ENCODE peak calls at places on chromosomes 4 and X, in four cellular contexts. E is K562, L is H1, K is GM12878. R is an unnamed sample.

GRCh38 chr4:82833696-82834313 is 35.2 kb upstream of the SCD5 start:
- DNase-seq in L (no peak), K (no peak), E (no peak), R (peak)

GRCh38 chr4:148268835-148269234 is 173.4 kb downstream of the NR3C2 start:
- DNase-seq in E (no peak), L (no peak), K (no peak), R (no peak)

GRCh38 chr4:78592104-78592783 is 40.7 kb downstream of the ANXA3 start:
- DNase-seq in K (no peak), E (peak), L (no peak), R (no peak)

GRCh38 chr4:123452585-123452984 is 56.0 kb downstream of the SPRY1 start:
- DNase-seq in K (no peak), E (no peak), L (no peak), R (peak)

GRCh38 chrX:16839224-16839851 is 30.8 kb downstream of the RBBP7 start:
- DNase-seq in E (no peak), L (no peak), K (no peak), R (no peak)

GRCh38 chr4:183424109-183424751 is 20.2 kb upstream of the CDKN2AIP start:
- DNase-seq in E (no peak), K (no peak), L (no peak), R (no peak)

GRCh38 chr4:176837176-176837915 is 44.6 kb upstream of the VEGFC start:
- DNase-seq in K (no peak), E (no peak), L (no peak), R (no peak)

GRCh38 chr4:142443469-142443868 is 402.6 kb downstream of the INPP4B start:
- DNase-seq in L (no peak), E (no peak), K (no peak), R (no peak)

GRCh38 chr4:163871078-163871477 is 376.6 kb downstream of the TMA16 start:
- DNase-seq in E (no peak), K (no peak), L (no peak), R (no peak)

GRCh38 chrX:148133099-148133725 is 152.1 kb downstream of the FMR1NB start:
- DNase-seq in K (no peak), L (no peak), E (no peak), R (no peak)

GRCh38 chr4:98890698-98891097 is 38.2 kb downstream of the EIF4E start:
- DNase-seq in K (no peak), E (no peak), L (no peak), R (no peak)
- TF ChIP-seq HDAC2 in K (no peak), E (no peak), L (no peak), R (no peak)

GRCh38 chr4:69930768-69931167 is at the start of gene CSN1S1:
- DNase-seq in K (no peak), E (no peak), L (no peak), R (no peak)
- TF ChIP-seq ZNF274 in K (no peak), E (no peak), L (no peak), R (no peak)

GRCh38 chr4:80311130-80311529 is 24.4 kb upstream of the CFAP299 start:
- DNase-seq in K (no peak), L (no peak), E (no peak), R (no peak)

GRCh38 chr4:80308466-80308822 is 27.1 kb upstream of the CFAP299 start:
- DNase-seq in L (no peak), E (no peak), K (no peak), R (no peak)

GRCh38 chr4:80312124-80312523 is 23.4 kb upstream of the CFAP299 start:
- DNase-seq in L (no peak), E (no peak), K (no peak), R (no peak)

GRCh38 chr4:80309301-80310004 is 26.1 kb upstream of the CFAP299 start:
- DNase-seq in E (no peak), L (no peak), K (no peak), R (no peak)

GRCh38 chr4:80313627-80314026 is 21.9 kb upstream of the CFAP299 start:
- DNase-seq in E (no peak), L (no peak), K (no peak), R (no peak)
- H3K4me3 ChIP-seq in E (no peak), L (no peak), K (no peak), R (no peak)

GRCh38 chr4:54525602-54526001 is 132.2 kb upstream of the KIT start:
- DNase-seq in L (no peak), K (no peak), E (no peak), R (no peak)
- TF ChIP-seq HDAC2 in L (no peak), K (no peak), E (no peak), R (no peak)

GRCh38 chr4:150123982-150124670 is 45.9 kb downstream of the DCLK2 start:
- DNase-seq in K (no peak), E (no peak), L (no peak), R (no peak)
- TF ChIP-seq ZNF274 in K (no peak), E (no peak), L (no peak), R (no peak)

GRCh38 chrX:54922547-54922946 is 1.9 kb downstream of the TRO start:
- DNase-seq in E (no peak), L (no peak), K (no peak), R (no peak)

GRCh38 chrX:54923376-54923775 is 2.8 kb downstream of the TRO start:
- DNase-seq in L (no peak), E (no peak), K (no peak), R (no peak)

GRCh38 chrX:54921427-54922021 is 900 bp downstream of the TRO start:
- DNase-seq in K (no peak), L (peak), E (no peak), R (peak)

DNA sequence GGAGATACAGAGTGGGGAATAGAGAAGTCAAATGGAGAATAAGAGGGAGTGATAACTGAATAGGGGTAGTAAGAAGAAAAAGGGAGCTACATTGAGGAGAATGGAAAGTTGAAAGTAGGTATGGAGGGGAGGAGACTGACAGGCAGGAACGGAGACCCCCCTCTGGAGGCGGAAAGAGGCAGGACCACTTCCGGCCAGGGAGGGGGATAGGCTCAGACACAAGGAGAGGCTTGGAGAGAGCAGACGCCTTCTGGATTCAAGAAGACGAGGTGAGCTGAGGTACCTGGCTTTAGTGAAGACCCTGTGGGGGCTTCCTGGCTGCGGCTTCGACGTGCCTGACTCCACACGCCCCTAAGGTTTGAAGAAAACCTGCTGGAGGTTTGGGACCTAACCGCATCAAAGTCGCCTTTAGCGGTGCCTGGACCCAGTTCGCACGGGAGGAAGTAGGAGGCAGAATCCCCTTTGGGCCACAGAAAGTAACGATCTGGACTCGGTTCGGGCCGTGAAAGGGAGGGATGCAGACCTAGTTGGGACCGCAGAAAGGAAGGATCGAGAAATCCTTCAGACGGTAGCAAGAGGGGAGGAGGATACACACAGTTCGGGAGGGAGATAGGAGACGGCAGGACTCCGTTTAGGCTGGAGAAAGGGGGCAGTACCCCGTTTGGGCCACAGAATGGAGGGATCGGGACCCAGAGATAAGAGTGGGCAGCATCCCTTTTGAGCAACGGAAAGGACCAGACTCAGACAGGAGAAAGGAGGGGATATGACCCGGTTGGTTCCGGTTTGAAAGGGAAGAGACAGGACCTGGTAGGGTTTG is at the start of gene TRO:
- DNase-seq in L (no peak), E (no peak), K (no peak), R (no peak)
- H3K4me3 ChIP-seq in L (peak), E (peak), K (no peak), R (peak)

GRCh38 chr4:113982181-113982580 is 2.7 kb upstream of the ARSJ start:
- DNase-seq in K (no peak), E (no peak), L (no peak), R (no peak)
- TF ChIP-seq HDAC2 in K (no peak), E (no peak), L (no peak), R (no peak)

GRCh38 chr4:4602468-4602867 is 60.6 kb upstream of the STX18 start:
- DNase-seq in K (no peak), E (no peak), L (no peak), R (no peak)
- TF ChIP-seq ZNF274 in K (no peak), E (no peak), L (no peak), R (no peak)

GRCh38 chr4:127622621-127622922 is 10.2 kb upstream of the INTU start:
- DNase-seq in E (no peak), L (peak), K (no peak), R (no peak)
- H3K4me3 ChIP-seq in E (no peak), L (peak), K (no peak), R (no peak)

GRCh38 chrX:46208225-46208854 is 336.9 kb downstream of the ZNF674 start:
- DNase-seq in K (peak), E (no peak), L (no peak), R (no peak)
- TF ChIP-seq HDAC2 in K (no peak), E (no peak), L (no peak), R (no peak)

R was measured in HepG2.